ENCODE peak calls at places on chromosomes 6 and 20, in eight cellular contexts. D is stomach; J is heart right ventricle; T is A673; H is brain microvascular endothelial cell; S is CD4-positive, CD25-positive, alpha-beta regulatory T cell; W is H1; Z is GM23248. K is an unnamed sample.
A peak's percentile ranks its signal among the peaks of the same experiment; 100 is the strongest.

GRCh38 chr6:34439442-34439841 is 13.6 kb upstream of the RPS10 start:
- DNase-seq in D (no peak), J (no peak), T (no peak), H (no peak), S (no peak), W (no peak), Z (no peak), K (no peak)

GRCh38 chr6:8683204-8683603 is 247.9 kb upstream of the SLC35B3 start:
- DNase-seq in D (no peak), J (no peak), T (no peak), H (no peak), S (no peak), W (no peak), Z (no peak), K (no peak)

GRCh38 chr6:4941782-4942672 is 61.8 kb downstream of the RPP40 start:
- DNase-seq in D (no peak), J (no peak), T (peak; percentile 81), H (peak; percentile 89), S (peak; percentile 80), W (no peak), Z (peak; percentile 93), K (no peak)

GRCh38 chr6:82348130-82348529 is 15.5 kb upstream of the TPBG start:
- DNase-seq in D (no peak), J (no peak), T (peak; percentile 60), H (no peak), S (no peak), W (no peak), Z (no peak), K (no peak)

GRCh38 chr6:142336183-142336582 is 34.4 kb downstream of the ADGRG6 start:
- DNase-seq in D (no peak), J (no peak), T (no peak), H (no peak), S (no peak), W (no peak), Z (no peak), K (no peak)

GRCh38 chr6:159877256-159877808 is 13.5 kb upstream of the MAS1 start:
- DNase-seq in D (no peak), J (no peak), T (no peak), H (no peak), S (no peak), W (no peak), Z (no peak), K (no peak)

GRCh38 chr20:7736336-7736735 is 203.9 kb downstream of the HAO1 start:
- DNase-seq in D (no peak), J (no peak), T (no peak), H (no peak), S (no peak), W (no peak), Z (peak; percentile 77), K (no peak)

GRCh38 chr20:2108987-2109386 is 7.4 kb downstream of the STK35 start:
- DNase-seq in D (no peak), J (no peak), T (no peak), H (peak; percentile 55), S (no peak), W (no peak), Z (peak; percentile 90), K (no peak)

GRCh38 chr20:24100370-24101011 is 111.9 kb upstream of the GGTLC1 start:
- DNase-seq in D (peak; percentile 32), J (no peak), T (peak; percentile 74), H (peak; percentile 76), S (peak; percentile 74), W (no peak), Z (peak; percentile 73), K (no peak)

GRCh38 chr20:35595456-35595855 is 20.2 kb upstream of the SPAG4 start:
- DNase-seq in D (no peak), J (no peak), T (no peak), H (no peak), S (no peak), W (no peak), Z (no peak), K (no peak)

GRCh38 chr6:35678021-35678654 is 10.6 kb downstream of the FKBP5 start:
- DNase-seq in D (no peak), J (no peak), T (no peak), H (no peak), S (no peak), W (no peak), Z (peak; percentile 49), K (no peak)

GRCh38 chr6:16903470-16903869 is 142.2 kb upstream of the ATXN1 start:
- DNase-seq in D (no peak), J (no peak), T (peak; percentile 24), H (peak; percentile 27), S (no peak), W (no peak), Z (peak; percentile 82), K (no peak)

GRCh38 chr6:317068-317451 is 24.8 kb downstream of the DUSP22 start:
- DNase-seq in D (no peak), J (no peak), T (no peak), H (no peak), S (no peak), W (no peak), Z (no peak), K (no peak)

GRCh38 chr6:122804962-122805499 is 16.0 kb downstream of the SMPDL3A start:
- DNase-seq in D (no peak), J (no peak), T (no peak), H (no peak), S (no peak), W (no peak), Z (no peak), K (no peak)

GRCh38 chr20:22717466-22717865 is 133.1 kb upstream of the FOXA2 start:
- DNase-seq in D (peak; percentile 32), J (no peak), T (no peak), H (peak; percentile 75), S (no peak), W (no peak), Z (no peak), K (no peak)

GRCh38 chr6:139590206-139590605 is 215.8 kb upstream of the CITED2 start:
- DNase-seq in D (peak; percentile 53), J (no peak), T (no peak), H (no peak), S (no peak), W (no peak), Z (no peak), K (no peak)

GRCh38 chr6:79546186-79546585 is 9.0 kb upstream of the LCA5 start:
- DNase-seq in D (no peak), J (no peak), T (peak; percentile 90), H (no peak), S (no peak), W (no peak), Z (peak; percentile 33), K (no peak)

GRCh38 chr6:71420693-71421328 is 132.2 kb downstream of the OGFRL1 start:
- DNase-seq in D (peak; percentile 95), J (peak; percentile 95), T (peak; percentile 93), H (peak; percentile 96), S (no peak), W (peak; percentile 73), Z (peak; percentile 99), K (peak; percentile 96)

DNA sequence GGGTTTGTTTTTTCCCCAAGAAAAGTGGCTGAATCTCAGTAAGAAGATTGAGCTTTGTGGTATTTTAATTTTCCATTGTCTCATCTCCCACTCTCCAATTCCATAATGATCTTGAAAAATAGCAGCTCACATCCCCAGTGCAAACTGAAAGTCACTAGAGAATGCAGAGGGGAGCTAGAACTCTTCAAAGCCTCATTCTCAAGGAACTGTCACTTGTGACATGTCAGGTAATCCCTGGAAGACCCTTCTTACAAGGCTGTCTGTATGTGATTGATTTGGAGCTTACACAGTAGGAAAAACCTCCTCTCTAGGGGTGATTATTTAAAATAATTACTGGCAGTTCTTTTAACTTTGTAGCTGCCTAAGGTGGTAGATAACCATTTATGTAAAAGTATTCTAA is 420.4 kb downstream of the CDH26 start:
- DNase-seq in D (no peak), J (no peak), T (no peak), H (no peak), S (no peak), W (no peak), Z (no peak), K (no peak)
- H3K4me3 ChIP-seq in D (no peak overlapping the region), J (no peak overlapping the region), T (no peak overlapping the region), H (no peak overlapping the region), S (no peak overlapping the region), W (no peak overlapping the region), Z (no peak overlapping the region), K (no peak overlapping the region)

DNA sequence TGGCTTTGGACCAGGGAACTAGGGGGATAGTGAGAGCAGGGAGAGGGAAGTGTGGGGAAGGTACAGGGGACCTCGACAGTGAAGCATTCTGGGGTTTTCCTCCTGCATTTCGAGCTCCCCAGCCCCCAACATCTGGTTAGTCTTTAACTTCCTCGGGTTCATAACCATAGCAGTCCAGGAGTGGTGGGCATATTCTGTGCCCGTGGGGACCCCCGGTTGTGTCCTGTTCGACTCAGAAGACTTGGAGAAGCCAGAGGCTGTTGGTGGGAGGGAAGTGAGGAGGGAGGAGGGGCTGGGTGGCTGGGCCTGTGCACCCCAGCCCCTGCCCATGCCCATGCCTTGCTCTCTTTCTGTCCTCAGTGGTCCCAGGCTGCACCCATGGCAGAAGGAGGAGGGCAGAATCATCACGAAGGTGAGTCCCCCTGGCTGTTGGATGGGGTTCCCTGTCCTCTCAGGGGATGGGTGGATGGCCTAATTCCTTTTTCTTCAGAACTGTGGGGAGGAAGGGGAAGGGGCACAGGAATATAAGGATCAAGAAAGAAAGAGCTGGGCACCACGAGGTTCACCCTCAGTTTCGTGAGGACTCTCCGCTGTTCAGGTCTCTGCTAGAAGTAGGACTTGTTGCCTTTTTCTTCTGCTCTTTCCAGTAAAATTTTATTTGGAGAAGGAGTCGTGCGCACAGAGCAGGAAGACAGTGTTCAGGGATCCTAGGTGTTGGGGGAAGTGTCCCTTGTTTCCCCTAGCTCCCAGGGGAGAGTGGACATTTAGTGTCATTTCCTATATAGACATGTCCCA is 4.2 kb downstream of the VEGFA start:
- DNase-seq in D (no peak), J (no peak), T (no peak), H (no peak), S (no peak), W (no peak), Z (no peak), K (no peak)
- H3K27ac ChIP-seq in D (peak overlapping the region; percentile 96), J (peak overlapping the region; percentile 98), T (peak overlapping the region; percentile 98), H (no peak overlapping the region), S (no peak overlapping the region), W (no peak overlapping the region), Z (peak overlapping the region; percentile 33), K (peak overlapping the region; percentile 96)

DNA sequence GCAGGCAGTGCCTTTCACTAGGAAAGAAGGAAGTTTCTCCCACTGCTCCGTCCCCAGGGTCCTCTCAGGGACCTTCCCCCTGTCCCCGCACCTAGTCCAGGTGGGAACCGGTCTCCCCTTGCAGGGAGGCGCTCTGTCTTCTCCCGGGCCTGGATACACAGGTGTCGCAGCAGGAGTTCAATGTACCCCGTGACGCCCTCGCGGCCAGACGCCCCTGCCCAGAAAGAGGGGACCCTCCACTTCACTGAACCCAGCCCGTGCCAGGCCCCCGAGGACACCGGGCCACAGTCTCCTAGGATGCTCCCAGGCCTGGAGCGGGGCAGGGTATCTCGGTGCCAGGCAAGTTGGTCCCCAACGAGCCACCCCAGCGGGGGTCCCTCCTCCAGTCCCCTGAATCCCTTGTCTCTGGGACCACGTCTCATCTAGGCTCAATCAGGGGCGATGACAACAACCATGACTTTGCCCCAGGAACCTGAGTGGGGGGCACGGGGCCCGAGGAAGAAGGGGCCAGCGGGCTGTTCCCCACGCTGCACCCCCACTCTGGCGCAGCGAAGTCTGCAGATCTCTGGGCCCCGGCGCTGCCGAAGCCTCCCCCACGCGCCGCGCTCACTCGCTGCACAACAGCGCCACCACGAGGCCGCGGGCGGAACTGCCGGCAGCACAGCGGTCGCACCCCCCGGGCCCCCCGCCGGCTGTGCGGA is 103.0 kb downstream of the EDN3 start:
- DNase-seq in D (peak; percentile 53), J (peak; percentile 52), T (peak; percentile 66), H (peak; percentile 1), S (peak; percentile 39), W (peak; percentile 13), Z (peak; percentile 50), K (peak; percentile 64)
- H3K4me3 ChIP-seq in D (no peak overlapping the region), J (peak overlapping the region; percentile 10), T (peak overlapping the region; percentile 24), H (no peak overlapping the region), S (no peak overlapping the region), W (peak overlapping the region; percentile 53), Z (no peak overlapping the region), K (no peak overlapping the region)

GRCh38 chr6:125957845-125958244 is 1.3 kb downstream of the HINT3 start:
- DNase-seq in D (no peak), J (no peak), T (peak; percentile 49), H (no peak), S (peak; percentile 24), W (no peak), Z (peak; percentile 69), K (no peak)
- H3K27ac ChIP-seq in D (peak overlapping the region; percentile 98), J (peak overlapping the region; percentile 97), T (peak overlapping the region; percentile 89), H (no peak overlapping the region), S (no peak overlapping the region), W (no peak overlapping the region), Z (peak overlapping the region; percentile 28), K (peak overlapping the region; percentile 99)

K was measured in right lobe of liver.